ENCODE peak calls at places on chromosomes 4 and X, in four cellular contexts. L is tibial nerve, S is transverse colon, T is esophagus squamous epithelium. J is an unnamed sample.

GRCh38 chrX:105618393-105619101 is 203.8 kb upstream of the NRK start:
- DNase-seq in S (no peak), L (no peak), T (no peak), J (no peak)

GRCh38 chr4:98653890-98654867 is 4.2 kb downstream of the TSPAN5 start:
- DNase-seq in T (no peak), L (no peak), S (no peak), J (no peak)

GRCh38 chr4:184460495-184461285 is 13.7 kb downstream of the IRF2 start:
- DNase-seq in T (no peak), L (no peak), S (no peak), J (no peak)

GRCh38 chr4:7306021-7306420 is 113.7 kb downstream of the SORCS2 start:
- DNase-seq in L (no peak), S (no peak), T (no peak), J (no peak)

GRCh38 chr4:144894525-144894924 is 203.5 kb downstream of the ANAPC10 start:
- DNase-seq in L (peak; percentile 39), T (no peak), S (peak; percentile 10), J (no peak)

GRCh38 chr4:101019941-101020401 is 327.4 kb downstream of the PPP3CA start:
- DNase-seq in L (no peak), T (no peak), S (no peak), J (no peak)

GRCh38 chr4:109989044-109989443 is 76.4 kb downstream of the EGF start:
- DNase-seq in L (no peak), T (no peak), S (no peak), J (no peak)

GRCh38 chr4:13559414-13559813 is 15.1 kb upstream of the NKX3-2 start:
- DNase-seq in T (no peak), L (no peak), S (no peak), J (no peak)

GRCh38 chrX:15853586-15854079 is 980 bp downstream of the AP1S2 start:
- DNase-seq in T (no peak), L (no peak), S (no peak), J (no peak)

GRCh38 chr4:2754848-2755820 is 1.0 kb downstream of the TNIP2 start:
- DNase-seq in T (no peak), S (no peak), L (no peak), J (no peak)

GRCh38 chr4:2753444-2753843 is 2.7 kb downstream of the TNIP2 start:
- DNase-seq in S (no peak), T (no peak), L (no peak), J (no peak)

GRCh38 chr4:2757426-2757825 is 1.3 kb upstream of the TNIP2 start:
- DNase-seq in S (no peak), L (no peak), T (no peak), J (no peak)

GRCh38 chr4:2756691-2757350 is 685 bp upstream of the TNIP2 start:
- DNase-seq in T (no peak), L (no peak), S (no peak), J (no peak)

GRCh38 chr4:2755821-2756690 is at the start of gene TNIP2:
- DNase-seq in S (peak; percentile 92), T (peak; percentile 42), L (peak; percentile 71), J (peak; percentile 78)
- TF ChIP-seq POLR2A in S (peak; percentile 56), T (no peak), L (peak; percentile 10), J (no peak)

GRCh38 chr4:86957214-86957613 is 22.4 kb downstream of the AFF1 start:
- DNase-seq in L (no peak), T (no peak), S (no peak), J (no peak)
- TF ChIP-seq POLR2A in L (no peak), T (no peak), S (no peak), J (no peak)

GRCh38 chr4:680565-680930 is 6.2 kb downstream of the MYL5 start:
- DNase-seq in S (peak; percentile 55), L (no peak), T (no peak), J (no peak)

GRCh38 chr4:679571-680083 is 5.3 kb downstream of the MYL5 start:
- DNase-seq in L (no peak), T (no peak), S (no peak), J (no peak)

GRCh38 chr4:680091-680490 is 5.7 kb downstream of the MYL5 start:
- DNase-seq in T (no peak), S (no peak), L (no peak), J (no peak)

GRCh38 chr4:681736-682451 is 7.1 kb downstream of the SLC49A3 start:
- DNase-seq in L (no peak), T (no peak), S (peak; percentile 90), J (peak; percentile 92)

GRCh38 chr4:680931-681645 is 6.7 kb downstream of the MYL5 start:
- DNase-seq in L (no peak), S (peak; percentile 83), T (no peak), J (no peak)
- TF ChIP-seq POLR2A in L (no peak), S (peak; percentile 10), T (no peak), J (no peak)

DNA sequence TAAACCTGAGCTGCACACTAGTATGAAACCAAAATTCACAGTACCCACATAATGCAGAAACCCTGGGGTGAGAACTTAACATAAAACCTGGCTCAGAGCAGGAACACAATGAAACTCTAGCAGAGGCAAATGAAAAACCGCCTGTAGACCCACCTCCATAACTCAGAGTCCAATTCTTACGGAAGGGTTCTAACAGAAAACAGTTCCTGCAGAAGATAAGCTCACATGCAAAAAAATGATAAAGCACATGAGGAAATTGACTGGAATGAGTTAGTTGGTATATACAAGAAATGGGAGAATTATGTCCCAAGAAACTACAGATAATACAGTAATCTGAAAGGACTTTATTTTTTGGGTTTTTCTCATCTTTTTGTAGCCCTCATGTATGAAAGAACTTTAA is 14.7 kb downstream of the RTL9 start:
- DNase-seq in L (no peak), S (no peak), T (no peak), J (no peak)
- TF ChIP-seq POLR2A in L (no peak), S (no peak), T (no peak), J (no peak)

DNA sequence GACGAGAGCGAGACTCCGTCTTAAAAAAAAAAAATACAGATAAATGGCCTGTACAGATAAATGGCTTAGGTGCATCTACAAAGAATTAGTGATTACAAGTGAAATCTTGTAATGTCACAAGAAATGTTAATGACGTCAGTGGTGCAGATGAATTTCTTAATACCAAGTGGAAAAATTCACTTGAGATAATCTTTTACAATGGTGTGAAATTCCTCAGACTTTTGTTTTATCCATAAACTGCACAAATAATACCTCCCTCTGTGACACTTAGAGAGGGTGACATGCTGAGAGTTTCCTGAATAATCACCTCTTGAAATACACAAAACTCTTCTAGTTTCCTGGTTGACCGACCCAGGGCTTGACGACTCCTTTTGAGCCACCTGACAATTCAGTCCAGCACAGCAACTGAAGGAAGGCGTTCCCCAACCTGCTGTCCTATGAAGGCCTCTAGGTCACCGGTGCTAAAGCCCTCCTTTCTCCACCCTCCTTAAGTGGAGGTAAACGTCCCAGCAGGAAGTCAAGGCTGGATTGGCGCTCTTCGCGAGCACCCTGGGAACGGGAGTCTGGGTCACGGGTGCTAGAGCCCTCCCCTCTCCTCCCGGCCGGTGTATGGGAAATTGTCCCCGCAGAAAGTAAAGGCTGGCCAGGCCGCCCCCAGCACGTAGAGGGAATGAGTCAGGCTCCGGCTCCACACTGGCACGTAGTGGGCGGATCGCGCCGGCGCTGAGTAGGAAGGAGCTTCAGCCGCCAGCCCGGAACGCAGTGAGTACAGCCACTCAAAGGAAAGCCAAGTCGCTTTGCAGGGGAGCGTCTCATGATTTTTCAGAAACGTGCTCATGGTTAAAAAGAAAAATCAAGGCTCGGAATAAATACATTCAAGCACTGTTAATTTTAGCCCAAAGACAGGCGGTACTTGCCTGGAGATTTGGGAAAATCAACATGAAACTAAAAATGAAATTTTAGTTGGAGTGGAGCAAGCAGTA is at the start of gene TMEM144:
- DNase-seq in T (peak; percentile 5), S (peak; percentile 92), L (peak; percentile 82), J (peak; percentile 98)
- TF ChIP-seq POLR2A in T (no peak), S (peak; percentile 94), L (peak; percentile 34), J (no peak)